ENCODE peak calls at places on chromosomes 11 and 22, in five cellular contexts. E is suprapubic skin, Q is tibial artery, A is SJSA1, O is neural progenitor cell. X is an unnamed sample.
A peak's percentile ranks its signal among the peaks of the same experiment; 100 is the strongest.

GRCh38 chr11:60831501-60832079 is 10.3 kb upstream of the CCDC86 start:
- DNase-seq in O (no peak), E (no peak), Q (no peak), A (no peak), X (no peak)

GRCh38 chr22:49052560-49052959 is 775.1 kb downstream of the BRD1 start:
- DNase-seq in A (no peak), E (no peak), Q (peak; percentile 7), O (no peak), X (no peak)

GRCh38 chr11:43327987-43328386 is 16.2 kb downstream of the API5 start:
- DNase-seq in Q (no peak), E (no peak), O (no peak), A (peak; percentile 79), X (no peak)

GRCh38 chr11:68122936-68123539 is 1.9 kb upstream of the CHKA start:
- DNase-seq in A (no peak), O (peak; percentile 32), Q (no peak), E (no peak), X (peak; percentile 68)

GRCh38 chr22:46407748-46408147 is 72.2 kb downstream of the TRMU start:
- DNase-seq in E (no peak), Q (no peak), A (no peak), O (no peak), X (no peak)

GRCh38 chr11:115222218-115222862 is 281.9 kb downstream of the CADM1 start:
- DNase-seq in E (no peak), O (peak; percentile 34), A (peak; percentile 56), Q (no peak), X (no peak)

GRCh38 chr22:46592390-46592872 is 27.8 kb upstream of the GRAMD4 start:
- DNase-seq in O (peak; percentile 0), Q (no peak), E (no peak), A (no peak), X (no peak)

GRCh38 chr22:36891646-36892045 is 21.8 kb upstream of the CSF2RB start:
- DNase-seq in O (no peak), E (no peak), A (no peak), Q (no peak), X (no peak)

GRCh38 chr11:108824601-108825000 is 159.7 kb downstream of the DDX10 start:
- DNase-seq in A (no peak), E (no peak), O (no peak), Q (no peak), X (no peak)

GRCh38 chr11:75598900-75599299 is 36.8 kb downstream of the SERPINH1 start:
- DNase-seq in E (no peak), O (no peak), Q (no peak), A (no peak), X (no peak)

GRCh38 chr11:114129699-114130659 is 70.5 kb downstream of the ZBTB16 start:
- DNase-seq in E (no peak), Q (peak; percentile 19), O (peak; percentile 25), A (no peak), X (no peak)

GRCh38 chr11:93187290-93187689 is 10.5 kb downstream of the SLC36A4 start:
- DNase-seq in Q (no peak), E (no peak), O (no peak), A (no peak), X (no peak)
- H3K27ac ChIP-seq in Q (no peak overlapping the region), E (no peak overlapping the region), O (no peak overlapping the region), A (no peak overlapping the region), X (no peak overlapping the region)

DNA sequence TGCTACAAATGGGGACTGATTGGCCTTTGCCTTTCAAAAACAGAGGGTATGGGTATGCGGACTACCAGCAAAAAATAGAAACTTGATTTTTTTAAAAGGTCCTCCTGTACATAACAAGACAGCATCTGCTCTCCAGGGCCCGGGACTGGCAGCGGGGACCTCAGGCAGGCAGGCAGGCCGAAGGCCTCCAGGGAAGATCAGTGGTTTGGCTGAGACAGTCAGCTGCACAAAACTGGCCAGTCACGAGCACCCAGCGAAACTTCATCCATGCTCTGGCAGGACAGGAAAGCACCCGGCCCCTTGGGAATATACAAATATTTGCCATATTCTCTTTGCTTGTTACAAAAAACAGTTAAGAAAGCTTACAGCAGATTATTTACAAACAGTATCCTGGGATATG is 11.0 kb downstream of the RPL27A start:
- DNase-seq in E (peak; percentile 56), Q (no peak), O (no peak), A (no peak), X (no peak)
- H3K36me3 ChIP-seq in E (peaks cover 62% of the 10 kb centered on the region), Q (peaks cover 75% of the 10 kb centered on the region), O (no peaks in the 10 kb centered on the region), A (peaks cover 54% of the 10 kb centered on the region), X (peaks cover 72% of the 10 kb centered on the region)

GRCh38 chr11:102204174-102204573 is 93.9 kb downstream of the YAP1 start:
- DNase-seq in O (no peak), E (no peak), Q (no peak), A (no peak), X (no peak)
- H3K27ac ChIP-seq in O (no peak overlapping the region), E (no peak overlapping the region), Q (no peak overlapping the region), A (no peak overlapping the region), X (no peak overlapping the region)

DNA sequence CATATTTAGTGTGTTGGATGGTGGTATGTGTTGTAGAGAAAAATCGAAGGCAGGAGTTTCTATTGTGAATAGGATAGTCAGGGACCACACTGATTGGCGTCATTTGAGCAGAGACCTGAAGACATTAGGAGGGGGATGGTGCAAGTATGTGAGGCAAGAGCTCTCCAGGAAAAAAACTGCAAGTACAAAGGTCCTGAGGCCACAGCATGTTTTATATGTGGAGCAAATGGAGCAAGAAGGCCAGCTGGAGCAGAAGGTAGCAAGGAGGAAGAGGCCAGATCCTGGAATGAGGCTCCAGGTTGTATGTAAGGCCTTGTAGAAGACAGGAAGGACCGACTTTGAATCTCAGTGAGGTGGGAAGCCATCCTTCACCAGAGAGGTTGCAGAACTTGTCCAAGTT is 14.2 kb upstream of the MICALL1 start:
- DNase-seq in A (no peak), O (no peak), E (no peak), Q (no peak), X (no peak)
- H3K36me3 ChIP-seq in A (peaks cover 51% of the 10 kb centered on the region), O (peaks cover 7% of the 10 kb centered on the region), E (peaks cover 35% of the 10 kb centered on the region), Q (peaks cover 42% of the 10 kb centered on the region), X (peaks cover 37% of the 10 kb centered on the region)

GRCh38 chr11:47550288-47551052 is 2.5 kb downstream of the CELF1 start:
- DNase-seq in E (no peak), A (no peak), Q (no peak), O (no peak), X (no peak)
- H3K27ac ChIP-seq in E (no peak overlapping the region), A (no peak overlapping the region), Q (peak overlapping the region; percentile 96), O (no peak overlapping the region), X (peak overlapping the region; percentile 93)

DNA sequence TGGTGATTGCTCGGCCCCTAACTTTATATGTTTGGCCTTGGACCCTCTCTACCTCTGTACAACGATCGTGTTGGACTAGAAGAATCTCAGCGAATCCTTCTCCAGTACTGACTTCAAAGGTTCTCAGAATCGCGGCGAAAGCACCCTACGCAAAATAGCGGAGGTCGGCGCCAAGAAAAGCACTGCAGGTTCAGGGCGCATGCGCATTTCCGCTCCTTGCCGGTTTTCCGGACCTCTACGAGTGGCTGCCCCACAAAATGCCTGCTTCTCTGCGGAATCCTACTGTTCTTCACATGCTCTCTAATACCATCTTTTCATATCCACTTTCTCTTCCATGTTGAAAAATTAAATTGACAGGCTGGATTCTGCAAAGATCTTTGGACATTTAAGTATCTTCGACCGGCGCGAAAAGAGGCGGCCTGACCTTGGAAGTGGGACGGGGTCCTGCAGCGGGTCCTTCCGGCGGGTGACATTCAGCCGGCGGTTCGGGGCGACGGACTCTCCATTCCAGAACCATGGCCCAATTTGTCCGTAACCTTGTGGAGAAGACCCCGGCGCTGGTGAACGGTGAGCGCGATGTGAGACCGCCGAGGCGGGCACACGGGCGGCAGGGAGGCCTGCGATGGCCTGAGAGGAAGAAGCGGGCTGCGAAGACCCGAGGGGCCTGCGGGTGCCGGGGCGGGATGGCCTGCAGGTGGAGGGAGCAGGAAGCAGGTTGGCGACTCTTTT is at the start of gene ATP5MG:
- DNase-seq in O (peak; percentile 96), Q (peak; percentile 85), E (peak; percentile 94), A (peak; percentile 81), X (peak; percentile 95)
- H3K36me3 ChIP-seq in O (no peaks in the 10 kb centered on the region), Q (peaks cover 23% of the 10 kb centered on the region), E (peaks cover 21% of the 10 kb centered on the region), A (peaks cover 6% of the 10 kb centered on the region), X (peaks cover 31% of the 10 kb centered on the region)

GRCh38 chr22:20156611-20157415 is 6.0 kb upstream of the CCDC188 start:
- DNase-seq in O (peak; percentile 88), A (peak; percentile 80), E (peak; percentile 93), Q (peak; percentile 76), X (peak; percentile 89)
- H3K27ac ChIP-seq in O (no peak overlapping the region), A (no peak overlapping the region), E (no peak overlapping the region), Q (no peak overlapping the region), X (no peak overlapping the region)

DNA sequence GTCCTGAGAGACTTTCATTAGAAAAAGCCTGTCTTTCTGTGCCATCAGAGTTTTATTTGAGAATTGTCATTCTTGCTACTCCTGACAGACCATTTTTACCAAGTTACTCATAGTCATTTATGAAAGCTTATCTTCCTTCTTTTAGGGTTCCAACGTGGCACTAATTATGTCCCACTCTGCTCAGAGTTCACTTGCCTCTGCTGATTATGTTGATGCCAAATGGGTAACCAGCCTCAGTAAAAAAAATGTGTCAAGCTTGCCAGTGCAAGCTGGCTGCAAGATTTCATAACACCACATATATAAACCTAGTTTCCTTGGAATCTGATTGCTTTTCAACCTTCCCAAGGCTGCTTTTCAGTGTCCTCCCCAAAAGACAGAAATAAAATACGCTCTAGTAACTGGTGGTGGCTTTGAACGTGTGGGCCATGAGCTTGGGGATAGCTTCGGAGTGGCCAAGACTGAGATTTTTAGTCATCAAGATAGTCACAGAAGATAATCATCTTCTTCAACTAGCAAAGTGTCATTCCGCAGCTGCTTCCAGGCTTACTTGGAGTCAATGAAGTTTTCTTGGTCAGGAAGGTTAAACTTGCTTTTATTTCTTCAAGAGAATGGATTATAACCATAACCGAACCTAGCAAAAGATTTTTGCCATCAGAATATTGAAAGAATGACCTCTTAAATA is 29.5 kb upstream of the APOA1 start:
- DNase-seq in A (no peak), E (no peak), Q (no peak), O (no peak), X (no peak)
- H3K36me3 ChIP-seq in A (peaks cover 8% of the 10 kb centered on the region), E (peaks cover 90% of the 10 kb centered on the region), Q (peaks cover 100% of the 10 kb centered on the region), O (no peaks in the 10 kb centered on the region), X (peaks cover 86% of the 10 kb centered on the region)

X was measured in upper lobe of right lung.